ENCODE peak calls at places on chromosomes 13 and 19, in nine cellular contexts. Y, D, U, H, S, R, M, Z and V are unnamed samples.

GRCh38 chr19:57099199-57099661 is 20.6 kb upstream of the USP29 start:
- DNase-seq in Y (peak; percentile 87), D (no peak), U (no peak), H (peak; percentile 84), S (peak; percentile 1), R (peak; percentile 4), M (peak; percentile 46), Z (peak; percentile 86), V (no peak)

GRCh38 chr13:84896128-84896527 is 903.1 kb downstream of the SLITRK6 start:
- DNase-seq in Y (peak; percentile 51), D (no peak), U (peak; percentile 82), H (no peak), S (peak; percentile 45), R (no peak), M (peak; percentile 11), Z (no peak), V (peak; percentile 20)

GRCh38 chr13:75279834-75280369 is 202.1 kb downstream of the TBC1D4 start:
- DNase-seq in Y (no peak), D (no peak), U (no peak), H (no peak), S (no peak), R (no peak), M (no peak), Z (no peak), V (no peak)

GRCh38 chr19:3955688-3956087 is 15.2 kb downstream of the DAPK3 start:
- DNase-seq in Y (no peak), D (no peak), U (no peak), H (peak; percentile 61), S (no peak), R (no peak), M (no peak), Z (no peak), V (no peak)

GRCh38 chr13:66689628-66690027 is 540.5 kb downstream of the PCDH9 start:
- DNase-seq in Y (peak; percentile 30), D (no peak), U (no peak), H (no peak), S (no peak), R (no peak), M (no peak), Z (no peak), V (no peak)

GRCh38 chr19:35596366-35596999 is 10.5 kb downstream of the PMIS2 start:
- DNase-seq in Y (peak; percentile 43), D (no peak), U (no peak), H (no peak), S (no peak), R (no peak), M (no peak), Z (no peak), V (no peak)

GRCh38 chr13:73767191-73767741 is 366.9 kb downstream of the KLF12 start:
- DNase-seq in Y (no peak), D (no peak), U (no peak), H (no peak), S (no peak), R (no peak), M (no peak), Z (no peak), V (no peak)

GRCh38 chr13:30408319-30409101 is 13.8 kb upstream of the UBE2L5 start:
- DNase-seq in Y (peak; percentile 42), D (peak; percentile 95), U (no peak), H (peak; percentile 98), S (no peak), R (peak; percentile 84), M (peak; percentile 97), Z (peak; percentile 99), V (no peak)

GRCh38 chr19:55801416-55801815 is 30.4 kb downstream of the NLRP11 start:
- DNase-seq in Y (no peak), D (no peak), U (no peak), H (no peak), S (no peak), R (no peak), M (no peak), Z (no peak), V (no peak)

GRCh38 chr19:8367327-8368001 is 3.5 kb downstream of the ANGPTL4 start:
- DNase-seq in Y (peak; percentile 95), D (peak; percentile 96), U (no peak), H (peak; percentile 97), S (no peak), R (no peak), M (peak; percentile 87), Z (peak; percentile 78), V (no peak)

GRCh38 chr13:80458546-80458945 is 117.6 kb upstream of the SPRY2 start:
- DNase-seq in Y (no peak), D (no peak), U (no peak), H (no peak), S (no peak), R (no peak), M (no peak), Z (no peak), V (no peak)

GRCh38 chr13:39887424-39887823 is 232.0 kb downstream of the COG6 start:
- DNase-seq in Y (no peak), D (no peak), U (no peak), H (no peak), S (no peak), R (no peak), M (no peak), Z (no peak), V (no peak)

GRCh38 chr13:40564342-40564997 is 102.0 kb downstream of the FOXO1 start:
- DNase-seq in Y (no peak), D (no peak), U (no peak), H (no peak), S (no peak), R (no peak), M (no peak), Z (no peak), V (no peak)

GRCh38 chr19:51398096-51398704 is 7.8 kb upstream of the C19orf84 start:
- DNase-seq in Y (peak; percentile 55), D (no peak), U (no peak), H (no peak), S (no peak), R (no peak), M (no peak), Z (no peak), V (no peak)

GRCh38 chr13:111213964-111214726 is 99.0 kb downstream of the ARHGEF7 start:
- DNase-seq in Y (no peak), D (no peak), U (no peak), H (no peak), S (no peak), R (peak; percentile 64), M (no peak), Z (peak; percentile 81), V (no peak)

GRCh38 chr13:111215081-111216047 is 100.3 kb downstream of the ARHGEF7 start:
- DNase-seq in Y (no peak), D (no peak), U (no peak), H (no peak), S (no peak), R (no peak), M (no peak), Z (no peak), V (no peak)

GRCh38 chr13:111219306-111219705 is 101.1 kb upstream of the TEX29 start:
- DNase-seq in Y (no peak), D (no peak), U (no peak), H (peak; percentile 81), S (no peak), R (no peak), M (no peak), Z (no peak), V (no peak)

GRCh38 chr13:111217661-111218060 is 102.6 kb downstream of the ARHGEF7 start:
- DNase-seq in Y (no peak), D (no peak), U (no peak), H (no peak), S (no peak), R (no peak), M (no peak), Z (peak; percentile 88), V (no peak)

GRCh38 chr13:111216166-111216960 is 101.3 kb downstream of the ARHGEF7 start:
- DNase-seq in Y (peak; percentile 61), D (no peak), U (no peak), H (no peak), S (no peak), R (no peak), M (peak; percentile 38), Z (no peak), V (no peak)
- TF ChIP-seq POLR2AphosphoS5 in Y (no peak), D (no peak), U (no peak), H (no peak), S (no peak), R (no peak), M (no peak), Z (no peak), V (no peak)

GRCh38 chr19:42219812-42220750 is at the start of gene ZNF526:
- DNase-seq in Y (peak; percentile 99), D (peak; percentile 97), U (peak; percentile 88), H (peak; percentile 99), S (peak; percentile 93), R (peak; percentile 98), M (peak; percentile 98), Z (peak; percentile 99), V (peak; percentile 86)
- TF ChIP-seq POLR2AphosphoS5 in Y (peak; percentile 87), D (peak; percentile 66), U (peak; percentile 97), H (peak; percentile 93), S (peak; percentile 85), R (peak; percentile 77), M (peak; percentile 88), Z (peak; percentile 96), V (peak; percentile 78)

DNA sequence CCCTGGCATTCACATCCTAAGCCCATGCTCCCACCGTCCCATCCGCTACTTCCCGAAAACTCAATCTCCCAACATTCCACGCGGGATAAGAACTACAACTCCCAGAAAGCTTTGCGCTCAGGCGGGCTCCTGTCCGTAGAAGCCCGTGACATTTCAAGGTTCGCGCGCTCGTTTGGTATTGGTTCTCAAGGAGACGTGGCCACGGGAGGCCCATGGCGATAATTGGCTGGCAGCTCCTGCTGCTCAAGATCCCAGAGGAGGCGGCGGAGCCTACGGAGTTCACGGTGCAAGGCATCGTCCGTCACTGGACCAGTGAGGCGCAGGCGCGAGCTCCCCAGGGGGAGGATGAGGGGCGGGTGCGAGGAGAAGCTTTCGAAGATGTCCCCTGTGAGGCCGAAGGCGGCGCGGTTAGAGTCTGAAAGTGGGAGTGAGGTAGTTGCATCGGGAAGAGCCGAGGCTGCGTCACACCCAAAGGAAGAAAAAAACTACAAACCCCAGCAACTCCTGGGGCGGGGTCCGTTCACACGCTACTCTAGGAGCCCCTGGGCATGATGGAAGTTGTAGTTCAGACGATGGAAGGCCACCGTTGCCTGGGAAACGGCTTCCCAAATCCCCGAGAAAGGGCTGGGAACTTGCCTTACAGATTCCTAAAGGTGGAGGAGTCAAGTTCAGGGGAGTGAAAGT is 1.2 kb upstream of the MAMSTR start:
- DNase-seq in Y (peak; percentile 96), D (peak; percentile 99), U (peak; percentile 98), H (peak; percentile 100), S (peak; percentile 98), R (peak; percentile 64), M (peak; percentile 99), Z (peak; percentile 96), V (peak; percentile 87)
- TF ChIP-seq POLR2AphosphoS5 in Y (peak; percentile 38), D (peak; percentile 83), U (peak; percentile 51), H (peak; percentile 55), S (no peak), R (no peak), M (no peak), Z (peak; percentile 83), V (peak; percentile 38)

GRCh38 chr13:97079726-97080125 is 85.5 kb upstream of the OXGR1 start:
- DNase-seq in Y (no peak), D (no peak), U (no peak), H (no peak), S (no peak), R (no peak), M (no peak), Z (no peak), V (no peak)

GRCh38 chr13:97074618-97075017 is 80.3 kb upstream of the OXGR1 start:
- DNase-seq in Y (no peak), D (no peak), U (no peak), H (no peak), S (no peak), R (no peak), M (no peak), Z (no peak), V (no peak)

GRCh38 chr13:97072297-97072696 is 78.0 kb upstream of the OXGR1 start:
- DNase-seq in Y (no peak), D (no peak), U (no peak), H (no peak), S (no peak), R (no peak), M (no peak), Z (no peak), V (no peak)

GRCh38 chr13:97076898-97077297 is 82.6 kb upstream of the OXGR1 start:
- DNase-seq in Y (no peak), D (no peak), U (no peak), H (no peak), S (no peak), R (peak; percentile 29), M (no peak), Z (no peak), V (no peak)
- TF ChIP-seq POLR2AphosphoS5 in Y (no peak), D (no peak), U (no peak), H (no peak), S (no peak), R (no peak), M (no peak), Z (no peak), V (no peak)